ENCODE peak calls at places on chromosomes 3 and 15, in five cellular contexts. One of them, this sample, is unnamed.
A peak's percentile ranks its signal among the peaks of the same experiment; 100 is the strongest.

GRCh38 chr3:128413003-128413370 is 53.7 kb downstream of the DNAJB8 start:
- DNase-seq in HFFc6: no peak
- DNase-seq in cardiac muscle cell: no peak
- DNase-seq in anterior cingulate cortex: no peak
- DNase-seq in NAMALWA: no peak
- DNase-seq in this sample: no peak

GRCh38 chr3:40969341-40969740 is 230.0 kb upstream of the CTNNB1 start:
- DNase-seq in HFFc6: no peak
- DNase-seq in NAMALWA: peak; percentile 73
- DNase-seq in anterior cingulate cortex: no peak
- DNase-seq in cardiac muscle cell: no peak
- DNase-seq in this sample: peak; percentile 7

GRCh38 chr3:100209948-100210776 is 50.6 kb upstream of the TBC1D23 start:
- DNase-seq in cardiac muscle cell: no peak
- DNase-seq in anterior cingulate cortex: no peak
- DNase-seq in HFFc6: peak; percentile 6
- DNase-seq in NAMALWA: peak; percentile 17
- DNase-seq in this sample: no peak

GRCh38 chr3:49733551-49733950 is 9.8 kb upstream of the GMPPB start:
- DNase-seq in anterior cingulate cortex: no peak
- DNase-seq in HFFc6: no peak
- DNase-seq in NAMALWA: no peak
- DNase-seq in cardiac muscle cell: no peak
- DNase-seq in this sample: no peak

GRCh38 chr3:66472313-66473134 is 28.3 kb downstream of the LRIG1 start:
- DNase-seq in HFFc6: peak; percentile 75
- DNase-seq in anterior cingulate cortex: no peak
- DNase-seq in NAMALWA: no peak
- DNase-seq in cardiac muscle cell: peak; percentile 53
- DNase-seq in this sample: no peak

GRCh38 chr3:185960518-185961288 is 22.9 kb upstream of the TRA2B start:
- DNase-seq in NAMALWA: no peak
- DNase-seq in HFFc6: no peak
- DNase-seq in cardiac muscle cell: no peak
- DNase-seq in anterior cingulate cortex: no peak
- DNase-seq in this sample: no peak

GRCh38 chr15:89428246-89428645 is 68.1 kb downstream of the RHCG start:
- DNase-seq in HFFc6: no peak
- DNase-seq in cardiac muscle cell: no peak
- DNase-seq in NAMALWA: no peak
- DNase-seq in anterior cingulate cortex: no peak
- DNase-seq in this sample: no peak

GRCh38 chr15:67750371-67750770 is 74.9 kb upstream of the SKOR1 start:
- DNase-seq in HFFc6: no peak
- DNase-seq in NAMALWA: no peak
- DNase-seq in cardiac muscle cell: no peak
- DNase-seq in anterior cingulate cortex: no peak
- DNase-seq in this sample: no peak

GRCh38 chr3:142273501-142273900 is 48.1 kb upstream of the GK5 start:
- DNase-seq in anterior cingulate cortex: peak; percentile 9
- DNase-seq in cardiac muscle cell: no peak
- DNase-seq in NAMALWA: no peak
- DNase-seq in HFFc6: no peak
- DNase-seq in this sample: no peak

GRCh38 chr3:94694001-94694400 is 631.1 kb downstream of the NSUN3 start:
- DNase-seq in NAMALWA: no peak
- DNase-seq in HFFc6: no peak
- DNase-seq in cardiac muscle cell: no peak
- DNase-seq in anterior cingulate cortex: no peak
- DNase-seq in this sample: no peak

GRCh38 chr3:122265937-122266336 is 59.1 kb upstream of the CSTA start:
- DNase-seq in cardiac muscle cell: no peak
- DNase-seq in HFFc6: no peak
- DNase-seq in anterior cingulate cortex: no peak
- DNase-seq in NAMALWA: no peak
- DNase-seq in this sample: no peak

GRCh38 chr3:138046955-138047354 is 37.0 kb downstream of the CLDN18 start:
- DNase-seq in anterior cingulate cortex: no peak
- DNase-seq in cardiac muscle cell: no peak
- DNase-seq in HFFc6: no peak
- DNase-seq in NAMALWA: no peak
- DNase-seq in this sample: no peak

GRCh38 chr3:30623375-30623774 is 17.0 kb downstream of the TGFBR2 start:
- DNase-seq in NAMALWA: no peak
- DNase-seq in anterior cingulate cortex: no peak
- DNase-seq in cardiac muscle cell: no peak
- DNase-seq in HFFc6: peak; percentile 75
- DNase-seq in this sample: no peak

GRCh38 chr3:179281825-179282224 is 30.9 kb upstream of the KCNMB3 start:
- DNase-seq in HFFc6: no peak
- DNase-seq in cardiac muscle cell: no peak
- DNase-seq in anterior cingulate cortex: no peak
- DNase-seq in NAMALWA: no peak
- DNase-seq in this sample: no peak

GRCh38 chr3:172516318-172517214 is 6.7 kb downstream of the TNFSF10 start:
- DNase-seq in anterior cingulate cortex: no peak
- DNase-seq in cardiac muscle cell: peak; percentile 83
- DNase-seq in HFFc6: peak; percentile 58
- DNase-seq in NAMALWA: no peak
- DNase-seq in this sample: no peak

GRCh38 chr3:152817400-152817799 is 17.5 kb upstream of the P2RY1 start:
- DNase-seq in NAMALWA: no peak
- DNase-seq in HFFc6: no peak
- DNase-seq in anterior cingulate cortex: no peak
- DNase-seq in cardiac muscle cell: no peak
- DNase-seq in this sample: no peak

GRCh38 chr3:138908815-138909214 is 38.1 kb downstream of the FOXL2 start:
- DNase-seq in anterior cingulate cortex: no peak
- DNase-seq in cardiac muscle cell: no peak
- DNase-seq in HFFc6: no peak
- DNase-seq in NAMALWA: no peak
- DNase-seq in this sample: no peak

GRCh38 chr3:119524931-119525662 is 26.8 kb downstream of the TIMMDC1 start:
- DNase-seq in HFFc6: peak; percentile 15
- DNase-seq in NAMALWA: peak; percentile 32
- DNase-seq in anterior cingulate cortex: no peak
- DNase-seq in cardiac muscle cell: peak; percentile 43
- DNase-seq in this sample: no peak

GRCh38 chr3:67077656-67078055 is 79.5 kb downstream of the KBTBD8 start:
- DNase-seq in NAMALWA: no peak
- DNase-seq in anterior cingulate cortex: no peak
- DNase-seq in cardiac muscle cell: peak; percentile 25
- DNase-seq in HFFc6: no peak
- DNase-seq in this sample: no peak

GRCh38 chr3:48928679-48929078 is 10.0 kb downstream of the ARIH2 start:
- DNase-seq in anterior cingulate cortex: no peak
- DNase-seq in HFFc6: no peak
- DNase-seq in cardiac muscle cell: peak; percentile 33
- DNase-seq in NAMALWA: no peak
- DNase-seq in this sample: no peak

This sample was measured in RPMI8226.